ENCODE peak calls at places on chromosomes 1 and 21, in ten cellular contexts. T is upper lobe of left lung, N is prostate gland, K is transverse colon, V is HL-60, U is sigmoid colon, B is spleen, L is Panc1, D is breast epithelium, C is K562. M is an unnamed sample.

GRCh38 chr1:161956097-161956496 is 67.6 kb downstream of the OLFML2B start:
- DNase-seq in T (no peak), N (no peak), K (no peak), V (no peak), U (no peak), B (no peak), L (no peak), D (no peak), C (no peak), M (no peak)

GRCh38 chr1:42442641-42443040 is 13.2 kb downstream of the ZMYND12 start:
- DNase-seq in T (no peak), N (no peak), K (no peak), V (no peak), U (no peak), B (no peak), L (no peak), D (no peak), C (no peak), M (no peak)

GRCh38 chr1:100353073-100353801 is 931 bp downstream of the CDC14A start:
- DNase-seq in T (peak), N (peak), K (peak), V (no peak), U (no peak), B (peak), L (no peak), D (peak), C (peak), M (peak)

GRCh38 chr1:179016694-179017382 is 8.9 kb upstream of the FAM20B start:
- DNase-seq in T (peak), N (peak), K (peak), V (peak), U (peak), B (peak), L (no peak), D (peak), C (peak), M (peak)

GRCh38 chr1:17046043-17046657 is 7.7 kb downstream of the SDHB start:
- DNase-seq in T (no peak), N (no peak), K (no peak), V (no peak), U (no peak), B (no peak), L (no peak), D (no peak), C (peak), M (no peak)

GRCh38 chr1:20248954-20249612 is 41.6 kb upstream of the VWA5B1 start:
- DNase-seq in T (no peak), N (no peak), K (no peak), V (no peak), U (no peak), B (no peak), L (no peak), D (no peak), C (no peak), M (no peak)

GRCh38 chr1:98260839-98261238 is 340.0 kb upstream of the DPYD start:
- DNase-seq in T (no peak), N (no peak), K (no peak), V (no peak), U (no peak), B (no peak), L (no peak), D (no peak), C (no peak), M (no peak)

GRCh38 chr1:202662081-202662480 is 48.2 kb downstream of the SYT2 start:
- DNase-seq in T (no peak), N (no peak), K (no peak), V (no peak), U (no peak), B (no peak), L (no peak), D (no peak), C (no peak), M (no peak)

GRCh38 chr1:91015794-91016550 is 5.9 kb downstream of the ZNF644 start:
- DNase-seq in T (no peak), N (no peak), K (no peak), V (no peak), U (no peak), B (no peak), L (peak), D (no peak), C (no peak), M (no peak)

GRCh38 chr1:15046487-15047165 is 106.9 kb upstream of the TMEM51 start:
- DNase-seq in T (peak), N (peak), K (peak), V (peak), U (peak), B (peak), L (peak), D (peak), C (peak), M (peak)

GRCh38 chr21:44686000-44686781 is 4.2 kb upstream of the KRTAP12-1 start:
- DNase-seq in T (no peak), N (no peak), K (no peak), V (no peak), U (no peak), B (no peak), L (no peak), D (no peak), C (no peak), M (no peak)

GRCh38 chr21:45010096-45010495 is 64.3 kb upstream of the ADARB1 start:
- DNase-seq in T (no peak), N (no peak), K (no peak), V (no peak), U (no peak), B (peak), L (no peak), D (peak), C (no peak), M (no peak)

GRCh38 chr1:223846668-223847007 is 891 bp upstream of the TP53BP2 start:
- DNase-seq in T (no peak), N (peak), K (peak), V (no peak), U (no peak), B (peak), L (no peak), D (no peak), C (peak), M (no peak)

GRCh38 chr1:117824612-117825011 is 104.8 kb downstream of the GDAP2 start:
- DNase-seq in T (no peak), N (no peak), K (no peak), V (no peak), U (no peak), B (no peak), L (no peak), D (no peak), C (no peak), M (no peak)

GRCh38 chr1:117661027-117661426 is 55.2 kb downstream of the TENT5C start:
- DNase-seq in T (no peak), N (no peak), K (no peak), V (no peak), U (no peak), B (no peak), L (no peak), D (no peak), C (no peak), M (no peak)

GRCh38 chr1:3283849-3284248 is 170.6 kb upstream of the ARHGEF16 start:
- DNase-seq in T (peak), N (peak), K (peak), V (no peak), U (no peak), B (no peak), L (no peak), D (no peak), C (peak), M (peak)

GRCh38 chr1:5873556-5873955 is 118.7 kb downstream of the NPHP4 start:
- DNase-seq in T (no peak), N (no peak), K (no peak), V (no peak), U (no peak), B (no peak), L (no peak), D (no peak), C (no peak), M (no peak)

GRCh38 chr1:6695861-6696260 is 5.8 kb downstream of the DNAJC11 start:
- DNase-seq in T (no peak), N (no peak), K (no peak), V (no peak), U (no peak), B (no peak), L (no peak), D (no peak), C (no peak), M (no peak)

GRCh38 chr21:34885636-34886553 is 163.2 kb downstream of the RUNX1 start:
- DNase-seq in T (no peak), N (no peak), K (peak), V (no peak), U (no peak), B (no peak), L (no peak), D (no peak), C (no peak), M (no peak)

GRCh38 chr1:100582943-100583342 is 45.0 kb downstream of the GPR88 start:
- DNase-seq in T (no peak), N (no peak), K (no peak), V (no peak), U (no peak), B (no peak), L (no peak), D (no peak), C (no peak), M (no peak)

GRCh38 chr1:208654241-208654640 is 410.1 kb upstream of the PLXNA2 start:
- DNase-seq in T (no peak), N (no peak), K (no peak), V (peak), U (no peak), B (no peak), L (no peak), D (no peak), C (peak), M (no peak)

GRCh38 chr1:172041689-172042088 is 200.4 kb downstream of the DNM3 start:
- DNase-seq in T (no peak), N (no peak), K (no peak), V (no peak), U (no peak), B (no peak), L (peak), D (no peak), C (no peak), M (no peak)

GRCh38 chr1:205543351-205544305 is 39.2 kb downstream of the CDK18 start:
- DNase-seq in T (peak), N (peak), K (peak), V (no peak), U (peak), B (peak), L (peak), D (peak), C (peak), M (peak)

GRCh38 chr21:23639726-23640125 is 1967.6 kb downstream of the MRPL39 start:
- DNase-seq in T (no peak), N (no peak), K (no peak), V (no peak), U (no peak), B (no peak), L (no peak), D (no peak), C (no peak), M (no peak)

GRCh38 chr1:85850238-85850637 is 142.0 kb upstream of the ZNHIT6 start:
- DNase-seq in T (no peak), N (no peak), K (no peak), V (no peak), U (no peak), B (no peak), L (peak), D (no peak), C (no peak), M (no peak)

GRCh38 chr21:14241322-14241721 is 25.4 kb downstream of the RBM11 start:
- DNase-seq in T (no peak), N (no peak), K (no peak), V (no peak), U (no peak), B (no peak), L (no peak), D (no peak), C (no peak), M (no peak)

GRCh38 chr1:10514490-10515235 is 39.9 kb downstream of the PEX14 start:
- DNase-seq in T (no peak), N (peak), K (no peak), V (no peak), U (no peak), B (no peak), L (peak), D (no peak), C (peak), M (no peak)

GRCh38 chr1:9155879-9156278 is 27.0 kb upstream of the GPR157 start:
- DNase-seq in T (no peak), N (no peak), K (no peak), V (no peak), U (no peak), B (no peak), L (no peak), D (no peak), C (no peak), M (no peak)

GRCh38 chr21:45381865-45382697 is 22.9 kb upstream of the COL18A1 start:
- DNase-seq in T (no peak), N (no peak), K (no peak), V (no peak), U (peak), B (peak), L (no peak), D (no peak), C (no peak), M (no peak)

GRCh38 chr1:75449998-75450397 is 160.9 kb downstream of the SLC44A5 start:
- DNase-seq in T (no peak), N (no peak), K (no peak), V (no peak), U (no peak), B (no peak), L (no peak), D (no peak), C (no peak), M (no peak)

GRCh38 chr21:27722095-27722494 is 755.2 kb upstream of the ADAMTS5 start:
- DNase-seq in T (no peak), N (no peak), K (no peak), V (no peak), U (no peak), B (no peak), L (no peak), D (no peak), C (no peak), M (no peak)

GRCh38 chr21:37365657-37366487 is 701 bp upstream of the DYRK1A start:
- DNase-seq in T (peak), N (peak), K (peak), V (no peak), U (peak), B (peak), L (no peak), D (peak), C (no peak), M (peak)

GRCh38 chr21:22364163-22364562 is 1366.0 kb downstream of the NCAM2 start:
- DNase-seq in T (no peak), N (no peak), K (no peak), V (no peak), U (no peak), B (no peak), L (no peak), D (no peak), C (no peak), M (no peak)
- H3K4me3 ChIP-seq in T (no peak), N (no peak), K (no peak), V (no peak), U (no peak), B (no peak), L (no peak), D (no peak), C (no peak), M (no peak)

DNA sequence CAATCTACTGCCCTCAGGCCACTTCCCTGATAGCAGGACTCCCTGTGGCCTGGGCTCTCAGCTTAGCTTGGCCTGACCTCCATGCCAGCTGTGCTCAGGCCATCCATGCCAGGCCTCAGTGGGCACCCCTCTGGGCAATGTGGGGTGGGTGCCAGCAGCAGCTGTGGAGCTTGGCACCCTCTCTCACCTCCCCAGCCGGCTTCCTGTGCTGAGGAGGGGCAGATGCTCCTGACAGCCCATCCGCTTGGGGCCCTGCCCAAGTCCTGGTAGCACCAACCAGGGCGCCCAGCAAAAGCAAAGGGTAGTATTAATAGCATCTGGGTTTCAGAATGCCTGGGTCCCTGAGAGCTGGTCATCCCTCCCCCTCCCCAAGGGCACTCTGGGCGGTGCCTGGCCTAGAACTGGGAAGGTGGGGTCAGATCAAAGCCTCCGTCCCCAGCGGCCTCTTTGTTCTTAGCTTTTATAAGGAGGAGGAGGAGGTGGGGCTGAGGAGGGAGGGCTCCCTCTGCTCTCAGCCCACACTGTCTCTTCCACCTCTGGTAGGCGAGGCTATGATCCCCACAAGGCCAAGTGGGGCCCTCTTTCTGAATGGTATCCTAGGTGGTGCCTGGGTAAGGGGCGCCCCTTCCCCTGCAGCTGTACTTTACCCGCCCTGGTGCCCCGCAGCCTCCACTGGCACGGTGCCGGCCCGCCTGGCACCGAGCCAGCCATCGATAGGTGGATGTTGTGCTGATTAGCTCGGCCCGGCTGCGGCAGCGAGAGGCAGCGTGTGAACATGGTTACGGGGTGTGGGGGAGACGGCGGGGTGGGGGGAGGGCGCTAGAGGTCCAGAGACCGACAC is 6.2 kb downstream of the EFNA4 start:
- DNase-seq in T (no peak), N (no peak), K (no peak), V (no peak), U (no peak), B (no peak), L (no peak), D (no peak), C (no peak), M (no peak)
- TF ChIP-seq POLR2AphosphoS5 in T (no peak), N (no peak), K (no peak), V (no peak), U (no peak), B (no peak), L (no peak), D (no peak), C (no peak), M (no peak)

GRCh38 chr1:32073387-32074229 is 869 bp downstream of the TMEM39B start:
- DNase-seq in T (no peak), N (no peak), K (no peak), V (no peak), U (no peak), B (peak), L (no peak), D (no peak), C (no peak), M (no peak)
- TF ChIP-seq CTCF in T (no peak), N (peak), K (peak), V (no peak), U (no peak), B (peak), L (no peak), D (peak), C (peak), M (no peak)

DNA sequence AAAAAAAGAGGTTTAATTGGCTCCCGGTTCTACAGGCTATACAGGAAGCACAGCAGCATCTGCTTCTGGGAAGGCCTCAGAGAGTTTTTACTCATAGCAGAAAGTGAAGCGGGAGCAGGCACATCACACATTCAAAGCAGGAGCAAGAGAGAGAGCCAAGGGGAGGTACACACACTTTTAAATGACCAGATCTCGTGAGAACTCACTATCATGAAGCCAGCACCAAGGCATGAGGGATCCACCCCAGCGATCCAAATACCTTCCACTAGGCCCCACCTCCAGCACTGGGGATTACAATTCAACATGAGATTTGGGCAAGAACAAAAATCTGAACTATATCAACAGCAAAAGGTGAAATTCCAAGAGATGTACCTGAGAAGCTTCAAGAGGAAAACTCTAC is 20.8 kb upstream of the FAM76A start:
- DNase-seq in T (no peak), N (no peak), K (no peak), V (no peak), U (no peak), B (no peak), L (no peak), D (no peak), C (no peak), M (no peak)
- H3K4me3 ChIP-seq in T (no peak), N (no peak), K (no peak), V (no peak), U (no peak), B (no peak), L (no peak), D (no peak), C (no peak), M (no peak)

GRCh38 chr1:2255047-2255419 is 26.9 kb downstream of the SKI start:
- DNase-seq in T (no peak), N (no peak), K (no peak), V (no peak), U (no peak), B (no peak), L (no peak), D (no peak), C (no peak), M (no peak)
- TF ChIP-seq POLR2AphosphoS5 in T (no peak), N (no peak), K (no peak), V (no peak), U (no peak), B (no peak), L (no peak), D (no peak), C (no peak), M (no peak)

DNA sequence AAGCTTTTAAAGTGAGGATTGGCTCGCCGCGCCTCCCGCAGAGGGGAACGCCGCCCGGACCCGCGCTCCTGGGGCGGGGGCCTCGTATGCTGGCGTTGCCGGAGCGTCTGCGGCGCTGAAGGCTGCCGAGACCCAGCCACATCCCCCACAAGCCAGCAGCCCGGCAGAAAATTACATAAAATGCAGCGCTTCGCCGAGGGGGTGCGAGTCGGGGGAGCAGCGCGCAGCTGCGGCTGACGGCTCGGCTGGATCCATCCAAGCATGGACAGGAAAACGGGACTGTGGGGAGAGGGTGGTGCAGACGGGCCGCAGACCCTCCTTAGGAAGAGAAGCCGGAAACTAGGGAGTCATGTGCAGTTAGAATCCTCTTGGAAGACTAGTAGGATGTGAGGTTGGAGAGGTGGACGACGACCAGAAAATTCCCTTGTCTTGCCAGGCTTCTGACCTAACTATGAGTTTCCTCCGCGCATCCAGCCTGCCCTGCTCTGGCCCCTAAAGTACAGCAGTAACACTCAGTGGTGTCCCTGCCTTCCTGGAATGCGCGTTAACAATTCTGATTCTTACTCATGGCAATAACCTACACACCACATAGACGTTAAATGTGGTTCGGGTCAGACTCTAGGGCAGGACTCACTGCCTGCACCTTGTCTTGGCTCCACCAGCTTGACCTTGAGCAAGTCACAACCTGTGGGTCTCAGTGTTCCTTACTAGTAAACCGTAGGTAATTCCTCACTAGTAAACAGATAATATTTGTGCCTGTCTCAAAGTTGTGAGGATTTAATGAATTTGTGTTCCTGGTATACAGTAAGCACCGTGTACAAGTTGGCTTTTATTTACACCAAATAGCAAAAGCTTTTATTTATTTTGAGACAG is 959 bp upstream of the BRWD1 start:
- DNase-seq in T (peak), N (peak), K (peak), V (no peak), U (peak), B (no peak), L (no peak), D (no peak), C (no peak), M (peak)
- TF ChIP-seq CTCF in T (no peak), N (no peak), K (peak), V (no peak), U (no peak), B (no peak), L (no peak), D (no peak), C (no peak), M (no peak)

M was measured in stomach.